ENCODE peak calls at places on chromosome 14, in four cellular contexts. A is GM20000, O is Calu3, E is stomach. T is an unnamed sample.
A peak's percentile ranks its signal among the peaks of the same experiment; 100 is the strongest.

GRCh38 chr14:92589213-92589852 is 75.8 kb downstream of the RIN3 start:
- DNase-seq in A (peak; percentile 49), O (no peak), E (no peak), T (no peak)

GRCh38 chr14:61132336-61132735 is 148.8 kb downstream of the TMEM30B start:
- DNase-seq in A (no peak), O (no peak), E (no peak), T (no peak)

GRCh38 chr14:81302613-81303012 is 81.9 kb upstream of the GTF2A1 start:
- DNase-seq in A (no peak), O (peak; percentile 22), E (no peak), T (no peak)

GRCh38 chr14:101780887-101781239 is 19.4 kb downstream of the PPP2R5C start:
- DNase-seq in A (no peak), O (peak; percentile 20), E (no peak), T (no peak)

GRCh38 chr14:87615822-87616679 is 376.9 kb downstream of the GALC start:
- DNase-seq in A (peak; percentile 46), O (peak; percentile 77), E (peak; percentile 70), T (no peak)

GRCh38 chr14:101977311-101978071 is 13.1 kb downstream of the DYNC1H1 start:
- DNase-seq in A (no peak), O (no peak), E (no peak), T (no peak)

GRCh38 chr14:50083467-50084337 is 32.7 kb downstream of the VCPKMT start:
- DNase-seq in A (peak; percentile 57), O (no peak), E (no peak), T (peak; percentile 29)

GRCh38 chr14:21924479-21924878 is 250.9 kb upstream of the OR4E1 start:
- DNase-seq in A (peak; percentile 13), O (no peak), E (no peak), T (peak; percentile 52)

GRCh38 chr14:53365516-53366130 is 212.5 kb upstream of the DDHD1 start:
- DNase-seq in A (no peak), O (no peak), E (no peak), T (no peak)

GRCh38 chr14:53608369-53608768 is 348.3 kb downstream of the BMP4 start:
- DNase-seq in A (no peak), O (peak; percentile 60), E (peak; percentile 47), T (no peak)

GRCh38 chr14:95623195-95623594 is 63.0 kb upstream of the TCL1B start:
- DNase-seq in A (no peak), O (no peak), E (no peak), T (no peak)

GRCh38 chr14:27587103-27587502 is 989.3 kb upstream of the NOVA1 start:
- DNase-seq in A (no peak), O (no peak), E (no peak), T (no peak)

GRCh38 chr14:92863281-92863680 is 59.7 kb upstream of the CHGA start:
- DNase-seq in A (no peak), O (no peak), E (no peak), T (no peak)

GRCh38 chr14:103333754-103334643 is at the start of gene EIF5:
- DNase-seq in A (peak; percentile 98), O (peak; percentile 99), E (peak; percentile 99), T (peak; percentile 99)
- TF ChIP-seq CTCF in A (no peak), O (no peak), E (no peak), T (no peak)

GRCh38 chr14:103002578-103003350 is 54.6 kb downstream of the CDC42BPB start:
- DNase-seq in A (no peak), O (no peak), E (no peak), T (no peak)
- TF ChIP-seq CTCF in A (no peak), O (no peak), E (no peak), T (no peak)

GRCh38 chr14:68817513-68818212 is 24.8 kb upstream of the ZFP36L1 start:
- DNase-seq in A (peak; percentile 7), O (no peak), E (no peak), T (no peak)
- TF ChIP-seq CTCF in A (no peak), O (no peak), E (no peak), T (no peak)

GRCh38 chr14:59427653-59428578 is 37.3 kb downstream of the GPR135 start:
- DNase-seq in A (no peak), O (no peak), E (no peak), T (no peak)

GRCh38 chr14:59428581-59429012 is 36.6 kb downstream of the GPR135 start:
- DNase-seq in A (no peak), O (no peak), E (no peak), T (no peak)

GRCh38 chr14:59424707-59425106 is 40.5 kb downstream of the GPR135 start:
- DNase-seq in A (no peak), O (no peak), E (no peak), T (no peak)

GRCh38 chr14:59422069-59422881 is 42.9 kb downstream of the GPR135 start:
- DNase-seq in A (peak; percentile 21), O (no peak), E (no peak), T (no peak)

GRCh38 chr14:59425322-59425945 is 39.7 kb downstream of the GPR135 start:
- DNase-seq in A (no peak), O (no peak), E (no peak), T (no peak)
- TF ChIP-seq CTCF in A (no peak), O (no peak), E (no peak), T (no peak)

GRCh38 chr14:70891741-70892140 is 15.5 kb upstream of the PCNX1 start:
- DNase-seq in A (no peak), O (no peak), E (no peak), T (no peak)

GRCh38 chr14:70893062-70893841 is 14.0 kb upstream of the PCNX1 start:
- DNase-seq in A (no peak), O (no peak), E (no peak), T (no peak)

GRCh38 chr14:70889555-70889954 is 17.7 kb upstream of the PCNX1 start:
- DNase-seq in A (no peak), O (no peak), E (no peak), T (no peak)

GRCh38 chr14:70888681-70889175 is 18.5 kb upstream of the PCNX1 start:
- DNase-seq in A (no peak), O (no peak), E (no peak), T (no peak)

GRCh38 chr14:70890842-70891442 is 16.3 kb upstream of the PCNX1 start:
- DNase-seq in A (no peak), O (no peak), E (no peak), T (no peak)
- TF ChIP-seq CTCF in A (no peak), O (no peak), E (no peak), T (no peak)

DNA sequence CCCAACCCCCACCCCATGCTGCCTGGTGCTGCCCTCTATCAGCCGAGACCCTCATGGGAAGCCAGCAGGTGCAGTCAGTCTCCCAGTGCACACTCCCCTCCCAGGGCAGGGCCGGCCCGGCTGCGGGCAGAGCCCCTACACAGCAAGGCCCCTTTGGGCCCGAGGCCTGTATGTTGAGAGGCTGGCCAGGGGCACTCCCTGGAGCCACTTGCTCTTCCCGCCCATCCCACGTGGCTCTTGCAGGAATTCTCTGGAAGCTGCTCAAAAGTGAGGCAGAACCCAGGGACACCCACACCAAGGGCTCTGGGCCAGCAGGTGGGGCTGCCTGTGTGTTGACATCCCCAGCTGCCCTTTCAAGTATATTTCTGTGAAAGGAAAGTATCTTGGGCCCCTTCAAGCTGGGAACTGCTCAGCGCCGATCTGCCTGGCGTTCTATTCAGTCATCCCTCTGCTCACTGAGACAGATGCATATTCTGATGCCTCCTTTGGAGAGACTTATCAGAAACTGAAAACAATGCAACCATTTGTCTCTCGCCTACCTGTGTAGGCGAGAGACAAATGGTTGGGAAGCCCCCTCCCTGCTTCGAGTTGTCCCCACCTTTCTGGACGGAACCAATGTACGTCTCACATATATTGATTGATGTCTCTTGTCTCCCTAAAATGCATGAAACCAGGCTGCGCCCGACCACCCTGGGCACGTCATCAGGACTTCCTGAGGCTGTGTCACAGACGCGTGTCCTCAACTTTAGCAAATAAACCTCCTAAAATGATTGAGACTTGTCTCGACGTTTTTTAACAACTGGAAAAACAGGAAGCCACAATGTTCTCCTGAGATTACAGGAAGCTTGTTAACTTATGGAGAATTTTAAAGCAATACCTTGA is 6.0 kb downstream of the GPR132 start:
- DNase-seq in A (no peak), O (no peak), E (no peak), T (peak; percentile 41)
- TF ChIP-seq CTCF in A (no peak), O (no peak), E (no peak), T (peak; percentile 35)